ENCODE peak calls at places on chromosome 11, in six cellular contexts. One of them, this sample, is unnamed.

GRCh38 chr11:12200359-12201015 is 90.1 kb downstream of the MICAL2 start:
- DNase-seq in T-cell: no peak
- DNase-seq in colonic mucosa: no peak
- DNase-seq in stimulated activated CD4-positive, alpha-beta T cell treated with anti-CD3 and anti-CD28 coated beads, Interleukin-2, amount 100 ng/mL, for 48 hours: peak
- DNase-seq in thyroid gland: peak
- DNase-seq in activated T-helper 1 cell treated with anti-CD3 and anti-CD28 coated beads, Interleukin-12 subunit alpha, Interleukin-12 subunit beta, Interleukin-2, Interleukin-4 antibody, amounts not matched to agents 30 ng/mL and 10 ng/mL and 1 ng/mL, durations not matched to agents 14 hours and 24 hours and 36 hours: no peak
- DNase-seq in this sample: no peak

GRCh38 chr11:22416462-22416861 is 78.3 kb downstream of the SLC17A6 start:
- DNase-seq in T-cell: no peak
- DNase-seq in colonic mucosa: no peak
- DNase-seq in stimulated activated CD4-positive, alpha-beta T cell treated with anti-CD3 and anti-CD28 coated beads, Interleukin-2, amount 100 ng/mL, for 48 hours: no peak
- DNase-seq in thyroid gland: no peak
- DNase-seq in activated T-helper 1 cell treated with anti-CD3 and anti-CD28 coated beads, Interleukin-12 subunit alpha, Interleukin-12 subunit beta, Interleukin-2, Interleukin-4 antibody, amounts not matched to agents 30 ng/mL and 10 ng/mL and 1 ng/mL, durations not matched to agents 14 hours and 24 hours and 36 hours: no peak
- DNase-seq in this sample: no peak

GRCh38 chr11:107653077-107653476 is 58.8 kb downstream of the SLN start:
- DNase-seq in T-cell: no peak
- DNase-seq in colonic mucosa: no peak
- DNase-seq in stimulated activated CD4-positive, alpha-beta T cell treated with anti-CD3 and anti-CD28 coated beads, Interleukin-2, amount 100 ng/mL, for 48 hours: no peak
- DNase-seq in thyroid gland: no peak
- DNase-seq in activated T-helper 1 cell treated with anti-CD3 and anti-CD28 coated beads, Interleukin-12 subunit alpha, Interleukin-12 subunit beta, Interleukin-2, Interleukin-4 antibody, amounts not matched to agents 30 ng/mL and 10 ng/mL and 1 ng/mL, durations not matched to agents 14 hours and 24 hours and 36 hours: no peak
- DNase-seq in this sample: no peak

GRCh38 chr11:78742430-78742829 is 167.8 kb upstream of the NARS2 start:
- DNase-seq in T-cell: no peak
- DNase-seq in colonic mucosa: peak
- DNase-seq in stimulated activated CD4-positive, alpha-beta T cell treated with anti-CD3 and anti-CD28 coated beads, Interleukin-2, amount 100 ng/mL, for 48 hours: no peak
- DNase-seq in thyroid gland: peak
- DNase-seq in activated T-helper 1 cell treated with anti-CD3 and anti-CD28 coated beads, Interleukin-12 subunit alpha, Interleukin-12 subunit beta, Interleukin-2, Interleukin-4 antibody, amounts not matched to agents 30 ng/mL and 10 ng/mL and 1 ng/mL, durations not matched to agents 14 hours and 24 hours and 36 hours: no peak
- DNase-seq in this sample: no peak

GRCh38 chr11:102836290-102836875 is 7.0 kb downstream of the MMP3 start:
- DNase-seq in T-cell: no peak
- DNase-seq in colonic mucosa: no peak
- DNase-seq in stimulated activated CD4-positive, alpha-beta T cell treated with anti-CD3 and anti-CD28 coated beads, Interleukin-2, amount 100 ng/mL, for 48 hours: no peak
- DNase-seq in thyroid gland: no peak
- DNase-seq in activated T-helper 1 cell treated with anti-CD3 and anti-CD28 coated beads, Interleukin-12 subunit alpha, Interleukin-12 subunit beta, Interleukin-2, Interleukin-4 antibody, amounts not matched to agents 30 ng/mL and 10 ng/mL and 1 ng/mL, durations not matched to agents 14 hours and 24 hours and 36 hours: no peak
- DNase-seq in this sample: no peak

GRCh38 chr11:27385245-27385644 is 22.2 kb upstream of the CCDC34 start:
- DNase-seq in T-cell: no peak
- DNase-seq in colonic mucosa: no peak
- DNase-seq in stimulated activated CD4-positive, alpha-beta T cell treated with anti-CD3 and anti-CD28 coated beads, Interleukin-2, amount 100 ng/mL, for 48 hours: no peak
- DNase-seq in thyroid gland: no peak
- DNase-seq in activated T-helper 1 cell treated with anti-CD3 and anti-CD28 coated beads, Interleukin-12 subunit alpha, Interleukin-12 subunit beta, Interleukin-2, Interleukin-4 antibody, amounts not matched to agents 30 ng/mL and 10 ng/mL and 1 ng/mL, durations not matched to agents 14 hours and 24 hours and 36 hours: no peak
- DNase-seq in this sample: no peak

GRCh38 chr11:31295308-31295707 is 74.2 kb downstream of the DCDC1 start:
- DNase-seq in T-cell: no peak
- DNase-seq in colonic mucosa: no peak
- DNase-seq in stimulated activated CD4-positive, alpha-beta T cell treated with anti-CD3 and anti-CD28 coated beads, Interleukin-2, amount 100 ng/mL, for 48 hours: no peak
- DNase-seq in thyroid gland: no peak
- DNase-seq in activated T-helper 1 cell treated with anti-CD3 and anti-CD28 coated beads, Interleukin-12 subunit alpha, Interleukin-12 subunit beta, Interleukin-2, Interleukin-4 antibody, amounts not matched to agents 30 ng/mL and 10 ng/mL and 1 ng/mL, durations not matched to agents 14 hours and 24 hours and 36 hours: no peak
- DNase-seq in this sample: no peak

GRCh38 chr11:20161923-20162322 is 1.6 kb upstream of the DBX1 start:
- DNase-seq in T-cell: no peak
- DNase-seq in colonic mucosa: no peak
- DNase-seq in stimulated activated CD4-positive, alpha-beta T cell treated with anti-CD3 and anti-CD28 coated beads, Interleukin-2, amount 100 ng/mL, for 48 hours: no peak
- DNase-seq in thyroid gland: no peak
- DNase-seq in activated T-helper 1 cell treated with anti-CD3 and anti-CD28 coated beads, Interleukin-12 subunit alpha, Interleukin-12 subunit beta, Interleukin-2, Interleukin-4 antibody, amounts not matched to agents 30 ng/mL and 10 ng/mL and 1 ng/mL, durations not matched to agents 14 hours and 24 hours and 36 hours: no peak
- DNase-seq in this sample: no peak

GRCh38 chr11:121293276-121293569 is 652 bp downstream of the SC5D start:
- DNase-seq in T-cell: no peak
- DNase-seq in colonic mucosa: no peak
- DNase-seq in stimulated activated CD4-positive, alpha-beta T cell treated with anti-CD3 and anti-CD28 coated beads, Interleukin-2, amount 100 ng/mL, for 48 hours: no peak
- DNase-seq in thyroid gland: no peak
- DNase-seq in activated T-helper 1 cell treated with anti-CD3 and anti-CD28 coated beads, Interleukin-12 subunit alpha, Interleukin-12 subunit beta, Interleukin-2, Interleukin-4 antibody, amounts not matched to agents 30 ng/mL and 10 ng/mL and 1 ng/mL, durations not matched to agents 14 hours and 24 hours and 36 hours: no peak
- DNase-seq in this sample: no peak

GRCh38 chr11:77179048-77179447 is 51.0 kb downstream of the MYO7A start:
- DNase-seq in T-cell: no peak
- DNase-seq in colonic mucosa: no peak
- DNase-seq in stimulated activated CD4-positive, alpha-beta T cell treated with anti-CD3 and anti-CD28 coated beads, Interleukin-2, amount 100 ng/mL, for 48 hours: no peak
- DNase-seq in thyroid gland: no peak
- DNase-seq in activated T-helper 1 cell treated with anti-CD3 and anti-CD28 coated beads, Interleukin-12 subunit alpha, Interleukin-12 subunit beta, Interleukin-2, Interleukin-4 antibody, amounts not matched to agents 30 ng/mL and 10 ng/mL and 1 ng/mL, durations not matched to agents 14 hours and 24 hours and 36 hours: no peak
- DNase-seq in this sample: no peak

GRCh38 chr11:103586756-103587155 is 449.7 kb upstream of the DDI1 start:
- DNase-seq in T-cell: no peak
- DNase-seq in colonic mucosa: no peak
- DNase-seq in stimulated activated CD4-positive, alpha-beta T cell treated with anti-CD3 and anti-CD28 coated beads, Interleukin-2, amount 100 ng/mL, for 48 hours: no peak
- DNase-seq in thyroid gland: no peak
- DNase-seq in activated T-helper 1 cell treated with anti-CD3 and anti-CD28 coated beads, Interleukin-12 subunit alpha, Interleukin-12 subunit beta, Interleukin-2, Interleukin-4 antibody, amounts not matched to agents 30 ng/mL and 10 ng/mL and 1 ng/mL, durations not matched to agents 14 hours and 24 hours and 36 hours: no peak
- DNase-seq in this sample: no peak

GRCh38 chr11:35099278-35100018 is 39.5 kb upstream of the CD44 start:
- DNase-seq in T-cell: no peak
- DNase-seq in colonic mucosa: no peak
- DNase-seq in stimulated activated CD4-positive, alpha-beta T cell treated with anti-CD3 and anti-CD28 coated beads, Interleukin-2, amount 100 ng/mL, for 48 hours: no peak
- DNase-seq in thyroid gland: no peak
- DNase-seq in activated T-helper 1 cell treated with anti-CD3 and anti-CD28 coated beads, Interleukin-12 subunit alpha, Interleukin-12 subunit beta, Interleukin-2, Interleukin-4 antibody, amounts not matched to agents 30 ng/mL and 10 ng/mL and 1 ng/mL, durations not matched to agents 14 hours and 24 hours and 36 hours: no peak
- DNase-seq in this sample: no peak

GRCh38 chr11:131913267-131913666 is 542.9 kb downstream of the NTM start:
- DNase-seq in T-cell: no peak
- DNase-seq in colonic mucosa: no peak
- DNase-seq in stimulated activated CD4-positive, alpha-beta T cell treated with anti-CD3 and anti-CD28 coated beads, Interleukin-2, amount 100 ng/mL, for 48 hours: no peak
- DNase-seq in thyroid gland: no peak
- DNase-seq in activated T-helper 1 cell treated with anti-CD3 and anti-CD28 coated beads, Interleukin-12 subunit alpha, Interleukin-12 subunit beta, Interleukin-2, Interleukin-4 antibody, amounts not matched to agents 30 ng/mL and 10 ng/mL and 1 ng/mL, durations not matched to agents 14 hours and 24 hours and 36 hours: no peak
- DNase-seq in this sample: no peak

GRCh38 chr11:70077411-70078094 is 564 bp upstream of the ANO1 start:
- DNase-seq in T-cell: no peak
- DNase-seq in colonic mucosa: no peak
- DNase-seq in stimulated activated CD4-positive, alpha-beta T cell treated with anti-CD3 and anti-CD28 coated beads, Interleukin-2, amount 100 ng/mL, for 48 hours: no peak
- DNase-seq in thyroid gland: no peak
- DNase-seq in activated T-helper 1 cell treated with anti-CD3 and anti-CD28 coated beads, Interleukin-12 subunit alpha, Interleukin-12 subunit beta, Interleukin-2, Interleukin-4 antibody, amounts not matched to agents 30 ng/mL and 10 ng/mL and 1 ng/mL, durations not matched to agents 14 hours and 24 hours and 36 hours: no peak
- DNase-seq in this sample: no peak

GRCh38 chr11:80595011-80595410 is 1154.2 kb upstream of the TENM4 start:
- DNase-seq in T-cell: no peak
- DNase-seq in colonic mucosa: no peak
- DNase-seq in stimulated activated CD4-positive, alpha-beta T cell treated with anti-CD3 and anti-CD28 coated beads, Interleukin-2, amount 100 ng/mL, for 48 hours: no peak
- DNase-seq in thyroid gland: no peak
- DNase-seq in activated T-helper 1 cell treated with anti-CD3 and anti-CD28 coated beads, Interleukin-12 subunit alpha, Interleukin-12 subunit beta, Interleukin-2, Interleukin-4 antibody, amounts not matched to agents 30 ng/mL and 10 ng/mL and 1 ng/mL, durations not matched to agents 14 hours and 24 hours and 36 hours: no peak
- DNase-seq in this sample: no peak

GRCh38 chr11:83259559-83259958 is 26.6 kb downstream of the CCDC90B start:
- DNase-seq in T-cell: no peak
- DNase-seq in colonic mucosa: no peak
- DNase-seq in stimulated activated CD4-positive, alpha-beta T cell treated with anti-CD3 and anti-CD28 coated beads, Interleukin-2, amount 100 ng/mL, for 48 hours: no peak
- DNase-seq in thyroid gland: no peak
- DNase-seq in activated T-helper 1 cell treated with anti-CD3 and anti-CD28 coated beads, Interleukin-12 subunit alpha, Interleukin-12 subunit beta, Interleukin-2, Interleukin-4 antibody, amounts not matched to agents 30 ng/mL and 10 ng/mL and 1 ng/mL, durations not matched to agents 14 hours and 24 hours and 36 hours: no peak
- DNase-seq in this sample: no peak

GRCh38 chr11:32101791-32102190 is 10.9 kb downstream of the RCN1 start:
- DNase-seq in T-cell: no peak
- DNase-seq in colonic mucosa: no peak
- DNase-seq in stimulated activated CD4-positive, alpha-beta T cell treated with anti-CD3 and anti-CD28 coated beads, Interleukin-2, amount 100 ng/mL, for 48 hours: no peak
- DNase-seq in thyroid gland: no peak
- DNase-seq in activated T-helper 1 cell treated with anti-CD3 and anti-CD28 coated beads, Interleukin-12 subunit alpha, Interleukin-12 subunit beta, Interleukin-2, Interleukin-4 antibody, amounts not matched to agents 30 ng/mL and 10 ng/mL and 1 ng/mL, durations not matched to agents 14 hours and 24 hours and 36 hours: no peak
- DNase-seq in this sample: no peak

GRCh38 chr11:22491826-22492225 is 133.8 kb downstream of the FANCF start:
- DNase-seq in T-cell: no peak
- DNase-seq in colonic mucosa: no peak
- DNase-seq in stimulated activated CD4-positive, alpha-beta T cell treated with anti-CD3 and anti-CD28 coated beads, Interleukin-2, amount 100 ng/mL, for 48 hours: no peak
- DNase-seq in thyroid gland: no peak
- DNase-seq in activated T-helper 1 cell treated with anti-CD3 and anti-CD28 coated beads, Interleukin-12 subunit alpha, Interleukin-12 subunit beta, Interleukin-2, Interleukin-4 antibody, amounts not matched to agents 30 ng/mL and 10 ng/mL and 1 ng/mL, durations not matched to agents 14 hours and 24 hours and 36 hours: no peak
- DNase-seq in this sample: no peak

GRCh38 chr11:3000032-3000961 is 8.2 kb upstream of the NAP1L4 start:
- DNase-seq in T-cell: no peak
- DNase-seq in colonic mucosa: no peak
- DNase-seq in stimulated activated CD4-positive, alpha-beta T cell treated with anti-CD3 and anti-CD28 coated beads, Interleukin-2, amount 100 ng/mL, for 48 hours: no peak
- DNase-seq in thyroid gland: peak
- DNase-seq in activated T-helper 1 cell treated with anti-CD3 and anti-CD28 coated beads, Interleukin-12 subunit alpha, Interleukin-12 subunit beta, Interleukin-2, Interleukin-4 antibody, amounts not matched to agents 30 ng/mL and 10 ng/mL and 1 ng/mL, durations not matched to agents 14 hours and 24 hours and 36 hours: no peak
- DNase-seq in this sample: no peak

GRCh38 chr11:19935507-19935906 is 222.9 kb downstream of the NAV2 start:
- DNase-seq in T-cell: no peak
- DNase-seq in colonic mucosa: no peak
- DNase-seq in stimulated activated CD4-positive, alpha-beta T cell treated with anti-CD3 and anti-CD28 coated beads, Interleukin-2, amount 100 ng/mL, for 48 hours: no peak
- DNase-seq in thyroid gland: peak
- DNase-seq in activated T-helper 1 cell treated with anti-CD3 and anti-CD28 coated beads, Interleukin-12 subunit alpha, Interleukin-12 subunit beta, Interleukin-2, Interleukin-4 antibody, amounts not matched to agents 30 ng/mL and 10 ng/mL and 1 ng/mL, durations not matched to agents 14 hours and 24 hours and 36 hours: no peak
- DNase-seq in this sample: no peak

GRCh38 chr11:93519179-93519578 is 24.0 kb downstream of the SMCO4 start:
- DNase-seq in T-cell: no peak
- DNase-seq in colonic mucosa: no peak
- DNase-seq in stimulated activated CD4-positive, alpha-beta T cell treated with anti-CD3 and anti-CD28 coated beads, Interleukin-2, amount 100 ng/mL, for 48 hours: no peak
- DNase-seq in thyroid gland: no peak
- DNase-seq in activated T-helper 1 cell treated with anti-CD3 and anti-CD28 coated beads, Interleukin-12 subunit alpha, Interleukin-12 subunit beta, Interleukin-2, Interleukin-4 antibody, amounts not matched to agents 30 ng/mL and 10 ng/mL and 1 ng/mL, durations not matched to agents 14 hours and 24 hours and 36 hours: no peak
- DNase-seq in this sample: no peak

GRCh38 chr11:61176446-61176845 is 15.2 kb upstream of the VPS37C start:
- DNase-seq in T-cell: no peak
- DNase-seq in colonic mucosa: no peak
- DNase-seq in stimulated activated CD4-positive, alpha-beta T cell treated with anti-CD3 and anti-CD28 coated beads, Interleukin-2, amount 100 ng/mL, for 48 hours: no peak
- DNase-seq in thyroid gland: no peak
- DNase-seq in activated T-helper 1 cell treated with anti-CD3 and anti-CD28 coated beads, Interleukin-12 subunit alpha, Interleukin-12 subunit beta, Interleukin-2, Interleukin-4 antibody, amounts not matched to agents 30 ng/mL and 10 ng/mL and 1 ng/mL, durations not matched to agents 14 hours and 24 hours and 36 hours: no peak
- DNase-seq in this sample: no peak

GRCh38 chr11:46277623-46278386 is at the start of gene CREB3L1:
- DNase-seq in T-cell: no peak
- DNase-seq in colonic mucosa: peak
- DNase-seq in stimulated activated CD4-positive, alpha-beta T cell treated with anti-CD3 and anti-CD28 coated beads, Interleukin-2, amount 100 ng/mL, for 48 hours: no peak
- DNase-seq in thyroid gland: no peak
- DNase-seq in activated T-helper 1 cell treated with anti-CD3 and anti-CD28 coated beads, Interleukin-12 subunit alpha, Interleukin-12 subunit beta, Interleukin-2, Interleukin-4 antibody, amounts not matched to agents 30 ng/mL and 10 ng/mL and 1 ng/mL, durations not matched to agents 14 hours and 24 hours and 36 hours: no peak
- DNase-seq in this sample: no peak

GRCh38 chr11:36510567-36511020 is 522 bp upstream of the TRAF6 start:
- DNase-seq in T-cell: no peak
- DNase-seq in colonic mucosa: no peak
- DNase-seq in stimulated activated CD4-positive, alpha-beta T cell treated with anti-CD3 and anti-CD28 coated beads, Interleukin-2, amount 100 ng/mL, for 48 hours: no peak
- DNase-seq in thyroid gland: no peak
- DNase-seq in activated T-helper 1 cell treated with anti-CD3 and anti-CD28 coated beads, Interleukin-12 subunit alpha, Interleukin-12 subunit beta, Interleukin-2, Interleukin-4 antibody, amounts not matched to agents 30 ng/mL and 10 ng/mL and 1 ng/mL, durations not matched to agents 14 hours and 24 hours and 36 hours: no peak
- DNase-seq in this sample: no peak

GRCh38 chr11:100556781-100557180 is 130.3 kb upstream of the ARHGAP42 start:
- DNase-seq in T-cell: no peak
- DNase-seq in colonic mucosa: no peak
- DNase-seq in stimulated activated CD4-positive, alpha-beta T cell treated with anti-CD3 and anti-CD28 coated beads, Interleukin-2, amount 100 ng/mL, for 48 hours: no peak
- DNase-seq in thyroid gland: no peak
- DNase-seq in activated T-helper 1 cell treated with anti-CD3 and anti-CD28 coated beads, Interleukin-12 subunit alpha, Interleukin-12 subunit beta, Interleukin-2, Interleukin-4 antibody, amounts not matched to agents 30 ng/mL and 10 ng/mL and 1 ng/mL, durations not matched to agents 14 hours and 24 hours and 36 hours: no peak
- DNase-seq in this sample: no peak

GRCh38 chr11:124612567-124613245 is 1.5 kb downstream of the PANX3 start:
- DNase-seq in T-cell: no peak
- DNase-seq in colonic mucosa: no peak
- DNase-seq in stimulated activated CD4-positive, alpha-beta T cell treated with anti-CD3 and anti-CD28 coated beads, Interleukin-2, amount 100 ng/mL, for 48 hours: no peak
- DNase-seq in thyroid gland: no peak
- DNase-seq in activated T-helper 1 cell treated with anti-CD3 and anti-CD28 coated beads, Interleukin-12 subunit alpha, Interleukin-12 subunit beta, Interleukin-2, Interleukin-4 antibody, amounts not matched to agents 30 ng/mL and 10 ng/mL and 1 ng/mL, durations not matched to agents 14 hours and 24 hours and 36 hours: no peak
- DNase-seq in this sample: no peak

GRCh38 chr11:82315093-82315492 is 418.6 kb downstream of the FAM181B start:
- DNase-seq in T-cell: no peak
- DNase-seq in colonic mucosa: no peak
- DNase-seq in stimulated activated CD4-positive, alpha-beta T cell treated with anti-CD3 and anti-CD28 coated beads, Interleukin-2, amount 100 ng/mL, for 48 hours: no peak
- DNase-seq in thyroid gland: peak
- DNase-seq in activated T-helper 1 cell treated with anti-CD3 and anti-CD28 coated beads, Interleukin-12 subunit alpha, Interleukin-12 subunit beta, Interleukin-2, Interleukin-4 antibody, amounts not matched to agents 30 ng/mL and 10 ng/mL and 1 ng/mL, durations not matched to agents 14 hours and 24 hours and 36 hours: no peak
- DNase-seq in this sample: no peak

GRCh38 chr11:125903753-125904659 is at the start of gene DDX25:
- DNase-seq in T-cell: no peak
- DNase-seq in colonic mucosa: no peak
- DNase-seq in stimulated activated CD4-positive, alpha-beta T cell treated with anti-CD3 and anti-CD28 coated beads, Interleukin-2, amount 100 ng/mL, for 48 hours: no peak
- DNase-seq in thyroid gland: peak
- DNase-seq in activated T-helper 1 cell treated with anti-CD3 and anti-CD28 coated beads, Interleukin-12 subunit alpha, Interleukin-12 subunit beta, Interleukin-2, Interleukin-4 antibody, amounts not matched to agents 30 ng/mL and 10 ng/mL and 1 ng/mL, durations not matched to agents 14 hours and 24 hours and 36 hours: peak
- DNase-seq in this sample: no peak

GRCh38 chr11:991711-992307 is 44.7 kb downstream of the MUC6 start:
- DNase-seq in T-cell: no peak
- DNase-seq in colonic mucosa: no peak
- DNase-seq in stimulated activated CD4-positive, alpha-beta T cell treated with anti-CD3 and anti-CD28 coated beads, Interleukin-2, amount 100 ng/mL, for 48 hours: no peak
- DNase-seq in thyroid gland: no peak
- DNase-seq in activated T-helper 1 cell treated with anti-CD3 and anti-CD28 coated beads, Interleukin-12 subunit alpha, Interleukin-12 subunit beta, Interleukin-2, Interleukin-4 antibody, amounts not matched to agents 30 ng/mL and 10 ng/mL and 1 ng/mL, durations not matched to agents 14 hours and 24 hours and 36 hours: no peak
- DNase-seq in this sample: no peak

GRCh38 chr11:47408598-47409439 is 429 bp downstream of the SLC39A13 start:
- DNase-seq in T-cell: no peak
- DNase-seq in colonic mucosa: peak
- DNase-seq in stimulated activated CD4-positive, alpha-beta T cell treated with anti-CD3 and anti-CD28 coated beads, Interleukin-2, amount 100 ng/mL, for 48 hours: no peak
- DNase-seq in thyroid gland: peak
- DNase-seq in activated T-helper 1 cell treated with anti-CD3 and anti-CD28 coated beads, Interleukin-12 subunit alpha, Interleukin-12 subunit beta, Interleukin-2, Interleukin-4 antibody, amounts not matched to agents 30 ng/mL and 10 ng/mL and 1 ng/mL, durations not matched to agents 14 hours and 24 hours and 36 hours: no peak
- DNase-seq in this sample: no peak

GRCh38 chr11:89487016-89487415 is 4.2 kb downstream of the NOX4 start:
- DNase-seq in T-cell: no peak
- DNase-seq in colonic mucosa: no peak
- DNase-seq in stimulated activated CD4-positive, alpha-beta T cell treated with anti-CD3 and anti-CD28 coated beads, Interleukin-2, amount 100 ng/mL, for 48 hours: no peak
- DNase-seq in thyroid gland: no peak
- DNase-seq in activated T-helper 1 cell treated with anti-CD3 and anti-CD28 coated beads, Interleukin-12 subunit alpha, Interleukin-12 subunit beta, Interleukin-2, Interleukin-4 antibody, amounts not matched to agents 30 ng/mL and 10 ng/mL and 1 ng/mL, durations not matched to agents 14 hours and 24 hours and 36 hours: no peak
- DNase-seq in this sample: no peak

GRCh38 chr11:109221190-109221589 is 200.8 kb upstream of the C11orf87 start:
- DNase-seq in T-cell: no peak
- DNase-seq in colonic mucosa: no peak
- DNase-seq in stimulated activated CD4-positive, alpha-beta T cell treated with anti-CD3 and anti-CD28 coated beads, Interleukin-2, amount 100 ng/mL, for 48 hours: no peak
- DNase-seq in thyroid gland: no peak
- DNase-seq in activated T-helper 1 cell treated with anti-CD3 and anti-CD28 coated beads, Interleukin-12 subunit alpha, Interleukin-12 subunit beta, Interleukin-2, Interleukin-4 antibody, amounts not matched to agents 30 ng/mL and 10 ng/mL and 1 ng/mL, durations not matched to agents 14 hours and 24 hours and 36 hours: no peak
- DNase-seq in this sample: no peak

GRCh38 chr11:35632301-35632700 is 14.0 kb downstream of the FJX1 start:
- DNase-seq in T-cell: no peak
- DNase-seq in colonic mucosa: no peak
- DNase-seq in stimulated activated CD4-positive, alpha-beta T cell treated with anti-CD3 and anti-CD28 coated beads, Interleukin-2, amount 100 ng/mL, for 48 hours: no peak
- DNase-seq in thyroid gland: no peak
- DNase-seq in activated T-helper 1 cell treated with anti-CD3 and anti-CD28 coated beads, Interleukin-12 subunit alpha, Interleukin-12 subunit beta, Interleukin-2, Interleukin-4 antibody, amounts not matched to agents 30 ng/mL and 10 ng/mL and 1 ng/mL, durations not matched to agents 14 hours and 24 hours and 36 hours: no peak
- DNase-seq in this sample: no peak

GRCh38 chr11:62726156-62727006 is 876 bp downstream of the HNRNPUL2 start:
- DNase-seq in T-cell: no peak
- DNase-seq in colonic mucosa: no peak
- DNase-seq in stimulated activated CD4-positive, alpha-beta T cell treated with anti-CD3 and anti-CD28 coated beads, Interleukin-2, amount 100 ng/mL, for 48 hours: peak
- DNase-seq in thyroid gland: peak
- DNase-seq in activated T-helper 1 cell treated with anti-CD3 and anti-CD28 coated beads, Interleukin-12 subunit alpha, Interleukin-12 subunit beta, Interleukin-2, Interleukin-4 antibody, amounts not matched to agents 30 ng/mL and 10 ng/mL and 1 ng/mL, durations not matched to agents 14 hours and 24 hours and 36 hours: no peak
- DNase-seq in this sample: no peak

GRCh38 chr11:129637473-129637872 is 178.2 kb upstream of the TMEM45B start:
- DNase-seq in T-cell: no peak
- DNase-seq in colonic mucosa: no peak
- DNase-seq in stimulated activated CD4-positive, alpha-beta T cell treated with anti-CD3 and anti-CD28 coated beads, Interleukin-2, amount 100 ng/mL, for 48 hours: no peak
- DNase-seq in thyroid gland: no peak
- DNase-seq in activated T-helper 1 cell treated with anti-CD3 and anti-CD28 coated beads, Interleukin-12 subunit alpha, Interleukin-12 subunit beta, Interleukin-2, Interleukin-4 antibody, amounts not matched to agents 30 ng/mL and 10 ng/mL and 1 ng/mL, durations not matched to agents 14 hours and 24 hours and 36 hours: no peak
- DNase-seq in this sample: no peak

GRCh38 chr11:77611921-77612320 is 22.2 kb downstream of the AQP11 start:
- DNase-seq in T-cell: no peak
- DNase-seq in colonic mucosa: no peak
- DNase-seq in stimulated activated CD4-positive, alpha-beta T cell treated with anti-CD3 and anti-CD28 coated beads, Interleukin-2, amount 100 ng/mL, for 48 hours: no peak
- DNase-seq in thyroid gland: no peak
- DNase-seq in activated T-helper 1 cell treated with anti-CD3 and anti-CD28 coated beads, Interleukin-12 subunit alpha, Interleukin-12 subunit beta, Interleukin-2, Interleukin-4 antibody, amounts not matched to agents 30 ng/mL and 10 ng/mL and 1 ng/mL, durations not matched to agents 14 hours and 24 hours and 36 hours: no peak
- DNase-seq in this sample: no peak